ENCODE peak calls at places on chromosomes 5 and 9, in five cellular contexts. One of them, this sample, is unnamed.

GRCh38 chr9:130042406-130042930 is 521 bp downstream of the FNBP1 start:
- DNase-seq in GM12878: no peak
- DNase-seq in mesenchymal stem cell: no peak
- DNase-seq in suprapubic skin: no peak
- DNase-seq in endothelial cell of umbilical vein: no peak
- DNase-seq in this sample: no peak

GRCh38 chr5:6496207-6496584 is 47.5 kb downstream of the UBE2QL1 start:
- DNase-seq in GM12878: peak; percentile 97
- DNase-seq in mesenchymal stem cell: no peak
- DNase-seq in suprapubic skin: no peak
- DNase-seq in endothelial cell of umbilical vein: no peak
- DNase-seq in this sample: no peak

GRCh38 chr5:171258737-171259405 is 50.2 kb upstream of the TLX3 start:
- DNase-seq in GM12878: no peak
- DNase-seq in mesenchymal stem cell: peak; percentile 40
- DNase-seq in suprapubic skin: no peak
- DNase-seq in endothelial cell of umbilical vein: no peak
- DNase-seq in this sample: no peak

GRCh38 chr9:32706004-32706749 is 70.7 kb upstream of the TAF1L start:
- DNase-seq in GM12878: no peak
- DNase-seq in mesenchymal stem cell: no peak
- DNase-seq in suprapubic skin: no peak
- DNase-seq in endothelial cell of umbilical vein: no peak
- DNase-seq in this sample: no peak

GRCh38 chr9:82132024-82132423 is 143.5 kb downstream of the SPATA31D1 start:
- DNase-seq in GM12878: no peak
- DNase-seq in mesenchymal stem cell: no peak
- DNase-seq in suprapubic skin: no peak
- DNase-seq in endothelial cell of umbilical vein: no peak
- DNase-seq in this sample: no peak

GRCh38 chr5:80998590-80998979 is 38.4 kb downstream of the RASGRF2 start:
- DNase-seq in GM12878: no peak
- DNase-seq in mesenchymal stem cell: no peak
- DNase-seq in suprapubic skin: no peak
- DNase-seq in endothelial cell of umbilical vein: no peak
- DNase-seq in this sample: no peak

GRCh38 chr9:127149463-127150390 is 27.3 kb upstream of the ANGPTL2 start:
- DNase-seq in GM12878: no peak
- DNase-seq in mesenchymal stem cell: no peak
- DNase-seq in suprapubic skin: no peak
- DNase-seq in endothelial cell of umbilical vein: no peak
- DNase-seq in this sample: no peak

GRCh38 chr9:105318729-105319513 is 74.5 kb downstream of the SLC44A1 start:
- DNase-seq in GM12878: peak; percentile 40
- DNase-seq in mesenchymal stem cell: no peak
- DNase-seq in suprapubic skin: no peak
- DNase-seq in endothelial cell of umbilical vein: no peak
- DNase-seq in this sample: no peak

GRCh38 chr5:132667309-132667708 is 6.5 kb upstream of the IL4 start:
- DNase-seq in GM12878: no peak
- DNase-seq in mesenchymal stem cell: no peak
- DNase-seq in suprapubic skin: no peak
- DNase-seq in endothelial cell of umbilical vein: no peak
- DNase-seq in this sample: no peak

GRCh38 chr5:38555354-38556114 is 912 bp downstream of the LIFR start:
- DNase-seq in GM12878: no peak
- DNase-seq in mesenchymal stem cell: no peak
- DNase-seq in suprapubic skin: no peak
- DNase-seq in endothelial cell of umbilical vein: peak; percentile 23
- DNase-seq in this sample: no peak

GRCh38 chr9:111118256-111118950 is 80.1 kb upstream of the LPAR1 start:
- DNase-seq in GM12878: no peak
- DNase-seq in mesenchymal stem cell: peak; percentile 13
- DNase-seq in suprapubic skin: no peak
- DNase-seq in endothelial cell of umbilical vein: no peak
- DNase-seq in this sample: no peak

GRCh38 chr5:116664988-116665387 is 90.4 kb upstream of the SEMA6A start:
- DNase-seq in GM12878: no peak
- DNase-seq in mesenchymal stem cell: no peak
- DNase-seq in suprapubic skin: no peak
- DNase-seq in endothelial cell of umbilical vein: no peak
- DNase-seq in this sample: no peak

GRCh38 chr5:170353946-170354345 is 35.2 kb downstream of the KCNMB1 start:
- DNase-seq in GM12878: no peak
- DNase-seq in mesenchymal stem cell: no peak
- DNase-seq in suprapubic skin: no peak
- DNase-seq in endothelial cell of umbilical vein: no peak
- DNase-seq in this sample: no peak

GRCh38 chr5:35857606-35858205 is 1.0 kb downstream of the IL7R start:
- DNase-seq in GM12878: no peak
- DNase-seq in mesenchymal stem cell: peak; percentile 83
- DNase-seq in suprapubic skin: no peak
- DNase-seq in endothelial cell of umbilical vein: peak; percentile 91
- DNase-seq in this sample: no peak

GRCh38 chr9:74838351-74838750 is 49.4 kb downstream of the TRPM6 start:
- DNase-seq in GM12878: no peak
- DNase-seq in mesenchymal stem cell: no peak
- DNase-seq in suprapubic skin: no peak
- DNase-seq in endothelial cell of umbilical vein: no peak
- DNase-seq in this sample: no peak

GRCh38 chr5:180138214-180138975 is 66.8 kb upstream of the RNF130 start:
- DNase-seq in GM12878: no peak
- DNase-seq in mesenchymal stem cell: no peak
- DNase-seq in suprapubic skin: peak; percentile 44
- DNase-seq in endothelial cell of umbilical vein: no peak
- DNase-seq in this sample: no peak

GRCh38 chr9:26210338-26210851 is 532.2 kb upstream of the TUSC1 start:
- DNase-seq in GM12878: no peak
- DNase-seq in mesenchymal stem cell: no peak
- DNase-seq in suprapubic skin: no peak
- DNase-seq in endothelial cell of umbilical vein: no peak
- DNase-seq in this sample: no peak

GRCh38 chr5:179285236-179285635 is 60.0 kb downstream of the ADAMTS2 start:
- DNase-seq in GM12878: no peak
- DNase-seq in mesenchymal stem cell: peak; percentile 78
- DNase-seq in suprapubic skin: no peak
- DNase-seq in endothelial cell of umbilical vein: no peak
- DNase-seq in this sample: no peak

GRCh38 chr5:2876183-2876582 is 124.7 kb upstream of the IRX2 start:
- DNase-seq in GM12878: no peak
- DNase-seq in mesenchymal stem cell: no peak
- DNase-seq in suprapubic skin: peak; percentile 26
- DNase-seq in endothelial cell of umbilical vein: no peak
- DNase-seq in this sample: no peak

GRCh38 chr5:3216386-3216785 is 379.2 kb upstream of the IRX1 start:
- DNase-seq in GM12878: no peak
- DNase-seq in mesenchymal stem cell: no peak
- DNase-seq in suprapubic skin: no peak
- DNase-seq in endothelial cell of umbilical vein: no peak
- DNase-seq in this sample: no peak

GRCh38 chr9:16985559-16986348 is 115.3 kb upstream of the BNC2 start:
- DNase-seq in GM12878: no peak
- DNase-seq in mesenchymal stem cell: no peak
- DNase-seq in suprapubic skin: no peak
- DNase-seq in endothelial cell of umbilical vein: peak; percentile 48
- DNase-seq in this sample: no peak

GRCh38 chr5:93022770-93023169 is 558.2 kb downstream of the NR2F1-AS1 start:
- DNase-seq in GM12878: no peak
- DNase-seq in mesenchymal stem cell: peak; percentile 57
- DNase-seq in suprapubic skin: no peak
- DNase-seq in endothelial cell of umbilical vein: peak; percentile 11
- DNase-seq in this sample: no peak

GRCh38 chr5:107542831-107543231 is 127.9 kb downstream of the EFNA5 start:
- DNase-seq in GM12878: no peak
- DNase-seq in mesenchymal stem cell: peak; percentile 72
- DNase-seq in suprapubic skin: peak; percentile 89
- DNase-seq in endothelial cell of umbilical vein: peak; percentile 76
- DNase-seq in this sample: no peak

GRCh38 chr9:110370316-110370715 is 32.7 kb upstream of the TXNDC8 start:
- DNase-seq in GM12878: no peak
- DNase-seq in mesenchymal stem cell: peak; percentile 11
- DNase-seq in suprapubic skin: no peak
- DNase-seq in endothelial cell of umbilical vein: no peak
- DNase-seq in this sample: no peak

GRCh38 chr5:2207966-2208544 is 325.3 kb upstream of the IRX4 start:
- DNase-seq in GM12878: no peak
- DNase-seq in mesenchymal stem cell: no peak
- DNase-seq in suprapubic skin: no peak
- DNase-seq in endothelial cell of umbilical vein: no peak
- DNase-seq in this sample: no peak

GRCh38 chr9:16136961-16137360 is 584.1 kb downstream of the CCDC171 start:
- DNase-seq in GM12878: no peak
- DNase-seq in mesenchymal stem cell: peak; percentile 59
- DNase-seq in suprapubic skin: no peak
- DNase-seq in endothelial cell of umbilical vein: no peak
- DNase-seq in this sample: no peak

GRCh38 chr5:180070726-180071417 is 687 bp downstream of the RNF130 start:
- DNase-seq in GM12878: no peak
- DNase-seq in mesenchymal stem cell: peak; percentile 80
- DNase-seq in suprapubic skin: no peak
- DNase-seq in endothelial cell of umbilical vein: peak; percentile 68
- DNase-seq in this sample: no peak

GRCh38 chr9:88198346-88198807 is 60.1 kb upstream of the SPATA31C2 start:
- DNase-seq in GM12878: no peak
- DNase-seq in mesenchymal stem cell: peak; percentile 93
- DNase-seq in suprapubic skin: no peak
- DNase-seq in endothelial cell of umbilical vein: no peak
- DNase-seq in this sample: no peak

GRCh38 chr5:138468966-138469539 is 3.8 kb downstream of the EGR1 start:
- DNase-seq in GM12878: no peak
- DNase-seq in mesenchymal stem cell: no peak
- DNase-seq in suprapubic skin: no peak
- DNase-seq in endothelial cell of umbilical vein: peak; percentile 3
- DNase-seq in this sample: no peak

GRCh38 chr9:109449036-109449798 is 48.9 kb downstream of the PTPN3 start:
- DNase-seq in GM12878: no peak
- DNase-seq in mesenchymal stem cell: no peak
- DNase-seq in suprapubic skin: peak; percentile 69
- DNase-seq in endothelial cell of umbilical vein: no peak
- DNase-seq in this sample: no peak

GRCh38 chr9:114395196-114395595 is 7.4 kb upstream of the AKNA start:
- DNase-seq in GM12878: no peak
- DNase-seq in mesenchymal stem cell: no peak
- DNase-seq in suprapubic skin: no peak
- DNase-seq in endothelial cell of umbilical vein: no peak
- DNase-seq in this sample: no peak

GRCh38 chr9:114396558-114397218 is 8.9 kb upstream of the AKNA start:
- DNase-seq in GM12878: no peak
- DNase-seq in mesenchymal stem cell: peak; percentile 89
- DNase-seq in suprapubic skin: no peak
- DNase-seq in endothelial cell of umbilical vein: no peak
- DNase-seq in this sample: no peak

GRCh38 chr9:114397219-114397847 is 9.6 kb upstream of the AKNA start:
- DNase-seq in GM12878: no peak
- DNase-seq in mesenchymal stem cell: no peak
- DNase-seq in suprapubic skin: no peak
- DNase-seq in endothelial cell of umbilical vein: no peak
- DNase-seq in this sample: no peak

GRCh38 chr9:114394523-114395193 is 6.9 kb upstream of the AKNA start:
- DNase-seq in GM12878: no peak
- DNase-seq in mesenchymal stem cell: no peak
- DNase-seq in suprapubic skin: no peak
- DNase-seq in endothelial cell of umbilical vein: no peak
- DNase-seq in this sample: no peak

GRCh38 chr9:114395768-114396167 is 8.0 kb upstream of the AKNA start:
- DNase-seq in GM12878: no peak
- DNase-seq in mesenchymal stem cell: no peak
- DNase-seq in suprapubic skin: no peak
- DNase-seq in endothelial cell of umbilical vein: no peak
- DNase-seq in this sample: no peak
- H3K4me1 ChIP-seq in GM12878: peaks cover 42% of the 10 kb centered on the region
- H3K4me1 ChIP-seq in mesenchymal stem cell: peaks cover 6% of the 10 kb centered on the region
- H3K4me1 ChIP-seq in suprapubic skin: peaks cover 67% of the 10 kb centered on the region
- H3K4me1 ChIP-seq in endothelial cell of umbilical vein: no peaks in the 10 kb centered on the region
- H3K4me1 ChIP-seq in this sample: peaks cover 46% of the 10 kb centered on the region

DNA sequence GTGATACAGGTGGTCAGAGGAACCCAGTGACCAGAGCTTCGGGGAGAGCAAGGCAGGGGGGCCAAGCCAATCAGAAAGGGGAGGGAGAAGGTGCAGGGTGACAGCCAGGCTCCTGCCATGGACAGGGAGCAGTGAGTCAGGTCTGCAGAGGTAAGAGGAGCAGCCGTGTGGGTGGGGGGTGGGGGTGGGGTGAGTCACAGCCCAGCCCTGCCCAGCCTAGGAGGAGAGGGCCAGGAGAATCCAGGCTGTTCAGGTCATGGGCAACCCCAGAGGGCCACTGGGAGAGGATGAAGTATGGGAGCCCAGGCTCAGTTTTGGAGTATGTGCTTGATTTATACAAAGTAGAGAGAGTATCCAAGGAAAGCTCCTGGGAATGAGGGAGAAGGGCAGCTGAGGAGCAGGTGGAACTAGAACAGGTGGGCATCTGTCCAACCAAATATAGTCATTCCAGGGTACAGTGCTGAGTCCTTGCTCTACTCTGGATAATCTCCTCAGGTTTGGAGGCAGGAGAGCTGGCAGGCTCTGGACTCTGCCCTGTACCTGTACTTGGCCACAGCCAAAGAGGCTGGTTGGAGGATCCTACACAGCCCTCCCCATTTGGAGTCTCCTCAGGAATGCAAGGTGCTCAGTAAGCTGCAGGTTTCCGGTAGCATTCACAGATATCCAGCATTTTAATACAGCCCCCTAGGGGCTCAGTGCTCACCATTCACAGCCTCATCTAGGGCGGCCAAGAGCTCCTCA is 1.6 kb downstream of the HBEGF start:
- DNase-seq in GM12878: no peak
- DNase-seq in mesenchymal stem cell: no peak
- DNase-seq in suprapubic skin: no peak
- DNase-seq in endothelial cell of umbilical vein: no peak
- DNase-seq in this sample: no peak
- H3K4me3 ChIP-seq in GM12878: no peak overlapping the region
- H3K4me3 ChIP-seq in mesenchymal stem cell: peak overlapping the region; percentile 81
- H3K4me3 ChIP-seq in suprapubic skin: peak overlapping the region; percentile 80
- H3K4me3 ChIP-seq in endothelial cell of umbilical vein: peak overlapping the region; percentile 86
- H3K4me3 ChIP-seq in this sample: no peak overlapping the region

GRCh38 chr5:59128646-59129290 is 545.9 kb downstream of the RAB3C start:
- DNase-seq in GM12878: no peak
- DNase-seq in mesenchymal stem cell: no peak
- DNase-seq in suprapubic skin: no peak
- DNase-seq in endothelial cell of umbilical vein: no peak
- DNase-seq in this sample: no peak
- H3K4me1 ChIP-seq in GM12878: no peaks in the 10 kb centered on the region
- H3K4me1 ChIP-seq in mesenchymal stem cell: peaks cover 9% of the 10 kb centered on the region
- H3K4me1 ChIP-seq in suprapubic skin: peaks cover 17% of the 10 kb centered on the region
- H3K4me1 ChIP-seq in endothelial cell of umbilical vein: peaks cover 13% of the 10 kb centered on the region
- H3K4me1 ChIP-seq in this sample: peaks cover 49% of the 10 kb centered on the region

GRCh38 chr5:52498607-52499006 is 289.1 kb upstream of the ITGA1 start:
- DNase-seq in GM12878: no peak
- DNase-seq in mesenchymal stem cell: no peak
- DNase-seq in suprapubic skin: no peak
- DNase-seq in endothelial cell of umbilical vein: no peak
- DNase-seq in this sample: no peak
- H3K4me3 ChIP-seq in GM12878: no peak overlapping the region
- H3K4me3 ChIP-seq in mesenchymal stem cell: no peak overlapping the region
- H3K4me3 ChIP-seq in suprapubic skin: no peak overlapping the region
- H3K4me3 ChIP-seq in endothelial cell of umbilical vein: no peak overlapping the region
- H3K4me3 ChIP-seq in this sample: no peak overlapping the region

DNA sequence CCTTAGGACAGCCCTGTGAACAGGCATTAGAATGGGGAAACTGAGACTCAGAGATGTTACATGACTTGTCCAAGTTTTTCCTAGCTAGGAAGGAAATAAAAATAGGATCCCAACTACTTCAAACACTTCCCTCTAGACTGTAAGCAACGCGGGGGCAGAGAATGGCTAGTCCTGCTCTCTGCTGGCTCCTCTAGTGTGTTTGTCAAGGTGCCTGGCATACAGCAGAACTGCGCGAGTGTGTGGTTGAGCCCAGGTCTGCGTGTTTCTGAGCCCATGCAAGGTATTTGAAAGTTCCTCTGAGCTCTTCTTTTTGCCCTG is 152.5 kb downstream of the MACROH2A1 start:
- DNase-seq in GM12878: no peak
- DNase-seq in mesenchymal stem cell: no peak
- DNase-seq in suprapubic skin: no peak
- DNase-seq in endothelial cell of umbilical vein: no peak
- DNase-seq in this sample: no peak
- H3K4me1 ChIP-seq in GM12878: no peaks in the 10 kb centered on the region
- H3K4me1 ChIP-seq in mesenchymal stem cell: peaks cover 29% of the 10 kb centered on the region
- H3K4me1 ChIP-seq in suprapubic skin: peaks cover 46% of the 10 kb centered on the region
- H3K4me1 ChIP-seq in endothelial cell of umbilical vein: peaks cover 28% of the 10 kb centered on the region
- H3K4me1 ChIP-seq in this sample: no peaks in the 10 kb centered on the region